ENCODE peak calls at places on chromosomes 4 and X, in six cellular contexts. Q is H9; L is NB4; C is endothelial cell; U is activated CD8-positive, alpha-beta T cell treated with anti-CD3 and anti-CD28 coated beads for 36 hours; I is BE2C. W is an unnamed sample.

GRCh38 chrX:149092179-149092578 is 412.9 kb downstream of the IDS start:
- DNase-seq in Q (no peak), L (no peak), C (no peak), U (no peak), I (no peak), W (no peak)

GRCh38 chr4:41185614-41186609 is 28.4 kb downstream of the APBB2 start:
- DNase-seq in Q (no peak), L (no peak), C (no peak), U (no peak), I (no peak), W (no peak)

GRCh38 chrX:71619193-71619592 is 882 bp upstream of the CXCR3 start:
- DNase-seq in Q (no peak), L (peak), C (no peak), U (peak), I (no peak), W (no peak)

GRCh38 chr4:7722716-7723115 is 216.9 kb downstream of the AFAP1 start:
- DNase-seq in Q (no peak), L (no peak), C (no peak), U (no peak), I (no peak), W (no peak)

GRCh38 chr4:55768291-55768690 is 51.3 kb upstream of the EXOC1L start:
- DNase-seq in Q (peak), L (no peak), C (no peak), U (no peak), I (peak), W (no peak)

GRCh38 chr4:53804719-53805118 is 213.4 kb upstream of the LNX1 start:
- DNase-seq in Q (peak), L (peak), C (no peak), U (peak), I (peak), W (no peak)

GRCh38 chr4:52883183-52883621 is 21.1 kb downstream of the RASL11B start:
- DNase-seq in Q (no peak), L (no peak), C (no peak), U (no peak), I (no peak), W (no peak)

GRCh38 chr4:139229534-139230039 is 50.4 kb downstream of the MGARP start:
- DNase-seq in Q (no peak), L (peak), C (no peak), U (no peak), I (no peak), W (no peak)

GRCh38 chr4:5381981-5382441 is 326.3 kb downstream of the EVC2 start:
- DNase-seq in Q (no peak), L (no peak), C (no peak), U (no peak), I (no peak), W (peak)

GRCh38 chrX:8639949-8640348 is 92.0 kb downstream of the ANOS1 start:
- DNase-seq in Q (no peak), L (no peak), C (no peak), U (no peak), I (no peak), W (no peak)

GRCh38 chrX:137926090-137926489 is 360.2 kb downstream of the ZIC3 start:
- DNase-seq in Q (no peak), L (peak), C (peak), U (no peak), I (peak), W (no peak)

GRCh38 chrX:39452404-39452803 is 645.4 kb downstream of the BCOR start:
- DNase-seq in Q (no peak), L (no peak), C (no peak), U (no peak), I (no peak), W (no peak)

GRCh38 chr4:75675004-75675531 is 1.9 kb upstream of the G3BP2 start:
- DNase-seq in Q (no peak), L (no peak), C (no peak), U (no peak), I (no peak), W (no peak)

GRCh38 chr4:11037637-11038036 is 353.1 kb upstream of the CLNK start:
- DNase-seq in Q (no peak), L (no peak), C (no peak), U (no peak), I (no peak), W (no peak)

GRCh38 chr4:37748546-37748945 is 62.4 kb upstream of the RELL1 start:
- DNase-seq in Q (no peak), L (peak), C (no peak), U (no peak), I (no peak), W (no peak)

GRCh38 chr4:39524420-39524957 is 2.8 kb downstream of the UGDH start:
- DNase-seq in Q (no peak), L (no peak), C (no peak), U (no peak), I (no peak), W (no peak)

GRCh38 chr4:186852964-186853391 is 129.3 kb upstream of the FAT1 start:
- DNase-seq in Q (no peak), L (no peak), C (no peak), U (no peak), I (no peak), W (no peak)

GRCh38 chr4:79865253-79865652 is 207.8 kb downstream of the ANTXR2 start:
- DNase-seq in Q (no peak), L (no peak), C (no peak), U (no peak), I (no peak), W (no peak)

GRCh38 chr4:84814100-84814750 is 152.3 kb downstream of the WDFY3 start:
- DNase-seq in Q (no peak), L (peak), C (no peak), U (no peak), I (peak), W (no peak)

GRCh38 chrX:15343075-15343476 is 7.8 kb upstream of the PIGA start:
- DNase-seq in Q (no peak), L (no peak), C (no peak), U (no peak), I (no peak), W (no peak)

GRCh38 chr4:7368296-7368695 is 66.4 kb downstream of the PSAPL1 start:
- DNase-seq in Q (no peak), L (no peak), C (no peak), U (no peak), I (no peak), W (no peak)

GRCh38 chr4:79366422-79366821 is 40.6 kb upstream of the NAA11 start:
- DNase-seq in Q (no peak), L (no peak), C (no peak), U (no peak), I (no peak), W (no peak)

GRCh38 chr4:152778656-152779512 is 646 bp downstream of the TIGD4 start:
- DNase-seq in Q (no peak), L (peak), C (peak), U (peak), I (peak), W (no peak)

GRCh38 chr4:37890501-37891220 is at the start of gene TBC1D1:
- DNase-seq in Q (peak), L (peak), C (peak), U (peak), I (no peak), W (peak)

GRCh38 chrX:78593701-78594100 is 65.4 kb downstream of the RTL3 start:
- DNase-seq in Q (no peak), L (no peak), C (no peak), U (no peak), I (no peak), W (no peak)

GRCh38 chrX:102044496-102044895 is 81.0 kb upstream of the TCEAL2 start:
- DNase-seq in Q (no peak), L (no peak), C (no peak), U (no peak), I (no peak), W (no peak)

GRCh38 chr4:89722517-89722916 is 114.4 kb downstream of the SNCA start:
- DNase-seq in Q (no peak), L (no peak), C (no peak), U (no peak), I (no peak), W (no peak)

GRCh38 chr4:23889814-23890269 is at the start of gene PPARGC1A:
- DNase-seq in Q (no peak), L (peak), C (no peak), U (no peak), I (peak), W (no peak)

GRCh38 chrX:46574941-46575381 is 1.4 kb downstream of the CHST7 start:
- DNase-seq in Q (peak), L (no peak), C (peak), U (peak), I (peak), W (no peak)

GRCh38 chrX:41110801-41111625 is 25.8 kb downstream of the USP9X start:
- DNase-seq in Q (no peak), L (peak), C (no peak), U (no peak), I (no peak), W (no peak)

GRCh38 chr4:182495111-182495510 is 251.9 kb downstream of the TENM3 start:
- DNase-seq in Q (no peak), L (no peak), C (no peak), U (no peak), I (no peak), W (no peak)

GRCh38 chrX:94454606-94455005 is 780.6 kb downstream of the FAM133A start:
- DNase-seq in Q (no peak), L (no peak), C (no peak), U (no peak), I (no peak), W (no peak)

GRCh38 chr4:7159923-7160322 is 32.4 kb upstream of the SORCS2 start:
- DNase-seq in Q (peak), L (no peak), C (no peak), U (no peak), I (no peak), W (no peak)

GRCh38 chr4:24158031-24158430 is 268.2 kb upstream of the PPARGC1A start:
- DNase-seq in Q (no peak), L (no peak), C (no peak), U (no peak), I (no peak), W (no peak)

GRCh38 chr4:1872918-1873269 is 1.7 kb downstream of the NSD2 start:
- DNase-seq in Q (no peak), L (peak), C (no peak), U (peak), I (no peak), W (no peak)

GRCh38 chrX:13373807-13374187 is 53.9 kb upstream of the ATXN3L start:
- DNase-seq in Q (no peak), L (no peak), C (no peak), U (no peak), I (no peak), W (no peak)

GRCh38 chr4:100162027-100162685 is 28.1 kb downstream of the DDIT4L start:
- DNase-seq in Q (no peak), L (no peak), C (no peak), U (no peak), I (no peak), W (no peak)

GRCh38 chr4:78560296-78560963 is 8.9 kb downstream of the ANXA3 start:
- DNase-seq in Q (no peak), L (no peak), C (no peak), U (no peak), I (no peak), W (no peak)

GRCh38 chrX:9873952-9874351 is 87.7 kb downstream of the SHROOM2 start:
- DNase-seq in Q (peak), L (peak), C (peak), U (peak), I (peak), W (no peak)
- TF ChIP-seq CTCF in Q (peak), L (peak), C (peak), U (peak), I (peak), W (peak)

DNA sequence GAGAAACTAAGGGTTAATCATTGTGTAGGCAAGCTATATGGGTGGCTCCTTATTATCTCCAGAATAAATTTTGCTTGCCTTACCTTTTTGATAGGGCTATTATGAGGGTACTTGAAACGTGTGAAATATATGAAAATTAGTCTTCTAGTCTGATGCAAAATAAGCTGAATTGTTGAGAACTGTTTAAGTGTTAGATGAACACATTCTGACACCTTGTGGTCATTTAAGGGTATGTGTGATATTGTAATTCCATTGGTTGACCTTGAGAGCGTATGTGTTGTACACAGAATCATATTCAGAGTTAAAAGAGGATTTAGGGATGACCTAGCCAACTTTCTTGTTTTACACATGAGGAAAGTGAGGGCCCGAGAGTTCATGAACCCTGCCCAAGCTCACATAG is 44.6 kb upstream of the LINC00632 start:
- DNase-seq in Q (no peak), L (peak), C (no peak), U (no peak), I (no peak), W (no peak)
- TF ChIP-seq CTCF in Q (peak), L (no peak), C (peak), U (peak), I (peak), W (peak)

GRCh38 chrX:153371256-153371655 is 29.9 kb downstream of the PNMA6E start:
- DNase-seq in Q (no peak), L (no peak), C (no peak), U (no peak), I (no peak), W (no peak)

GRCh38 chrX:153372949-153373348 is 28.2 kb downstream of the PNMA6E start:
- DNase-seq in Q (no peak), L (no peak), C (no peak), U (no peak), I (no peak), W (no peak)

GRCh38 chrX:153377727-153378126 is 23.4 kb downstream of the PNMA6E start:
- DNase-seq in Q (no peak), L (no peak), C (no peak), U (no peak), I (no peak), W (peak)

GRCh38 chrX:153375571-153375970 is 25.6 kb downstream of the PNMA6E start:
- DNase-seq in Q (no peak), L (no peak), C (no peak), U (no peak), I (no peak), W (peak)

DNA sequence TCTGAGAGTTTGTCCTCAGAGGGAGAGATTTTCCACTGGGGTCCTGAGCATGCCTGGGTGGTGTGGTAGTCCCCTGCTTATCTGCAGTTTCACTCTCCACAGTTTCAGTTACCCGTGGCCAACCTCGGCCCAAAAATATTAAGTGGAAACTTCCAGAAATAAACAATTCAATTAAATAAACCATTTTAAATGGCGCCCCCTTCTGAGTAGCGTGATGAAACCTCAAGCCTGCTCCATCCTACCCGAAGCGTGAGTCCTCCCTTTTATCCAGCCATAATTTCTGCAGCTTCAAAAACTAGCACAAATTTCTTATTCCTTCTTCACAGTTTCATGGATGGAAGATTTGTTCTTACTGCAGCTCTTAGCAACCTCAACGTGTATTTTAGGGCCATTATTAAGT is 26.7 kb downstream of the PNMA6E start:
- DNase-seq in Q (no peak), L (no peak), C (no peak), U (no peak), I (no peak), W (no peak)
- TF ChIP-seq CTCF in Q (peak), L (no peak), C (no peak), U (no peak), I (no peak), W (no peak)

GRCh38 chrX:47751670-47752069 is 85.0 kb upstream of the ZNF81 start:
- DNase-seq in Q (peak), L (peak), C (peak), U (peak), I (peak), W (no peak)
- TF ChIP-seq CTCF in Q (peak), L (peak), C (no peak), U (no peak), I (peak), W (no peak)

DNA sequence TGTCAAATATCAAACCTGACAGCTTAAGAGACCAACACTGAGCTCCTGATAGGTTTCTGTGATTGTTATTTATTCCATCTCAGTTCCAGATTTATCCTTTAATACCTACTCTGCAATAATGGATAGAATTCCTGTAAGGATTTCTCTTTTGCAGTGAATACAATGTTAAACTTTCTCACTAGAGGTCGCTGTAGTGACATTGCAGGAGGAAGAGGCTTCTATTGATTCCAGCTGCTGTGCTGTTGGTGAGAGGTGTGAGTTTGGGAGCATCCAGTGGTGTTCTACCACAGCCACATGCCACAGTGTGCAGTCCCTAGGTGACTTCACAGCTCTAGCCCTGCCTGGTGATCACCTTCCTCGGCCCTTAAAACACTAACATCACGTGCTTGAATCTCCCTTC is 34.6 kb upstream of the DCAF8L2 start:
- DNase-seq in Q (no peak), L (peak), C (no peak), U (no peak), I (peak), W (no peak)
- TF ChIP-seq CTCF in Q (peak), L (peak), C (peak), U (no peak), I (peak), W (peak)

DNA sequence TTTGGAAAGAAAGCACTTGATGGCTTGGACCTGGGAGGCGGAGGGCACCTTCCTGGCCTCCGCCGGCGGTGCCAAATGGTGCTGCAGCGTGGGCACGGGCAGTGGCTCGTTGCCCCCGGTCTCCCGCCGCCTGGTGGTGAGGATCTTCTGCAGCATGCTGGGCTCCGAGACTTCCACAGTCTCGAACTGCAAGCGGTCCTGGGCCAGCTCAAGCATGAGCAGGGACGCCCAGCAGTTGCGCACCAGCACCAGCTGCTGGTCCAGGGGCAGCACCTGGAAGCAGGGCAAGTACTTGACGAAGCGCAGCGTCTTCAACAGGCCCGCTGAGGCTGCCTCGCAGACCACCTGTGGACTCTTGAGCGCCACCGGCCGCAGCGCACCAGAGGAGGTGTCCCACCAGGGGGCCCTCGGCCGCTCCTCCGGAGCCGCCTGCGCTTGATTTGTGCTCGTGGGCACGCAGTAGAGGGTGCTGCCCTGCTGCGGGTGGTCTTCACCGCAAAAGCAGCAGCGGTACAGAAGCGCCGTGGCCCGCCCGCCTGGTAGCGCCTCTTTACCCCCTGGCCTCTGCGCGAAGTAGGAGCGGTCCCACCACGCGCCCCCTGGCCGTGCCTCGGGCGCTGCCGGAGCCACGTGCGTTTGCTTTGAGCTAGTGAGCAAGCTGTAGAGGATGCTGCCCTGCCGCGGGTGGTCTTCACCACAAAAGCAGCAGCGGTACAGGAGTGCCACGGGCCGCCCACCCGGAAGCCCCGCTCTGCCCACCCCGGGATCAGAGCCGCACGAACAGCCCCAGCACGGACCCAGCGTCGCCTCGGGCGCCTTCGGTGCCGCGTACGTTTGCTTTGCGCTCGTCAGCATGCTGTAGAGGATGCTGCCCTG is 689 bp downstream of the NR0B1 start:
- DNase-seq in Q (peak), L (no peak), C (peak), U (no peak), I (peak), W (no peak)
- TF ChIP-seq CTCF in Q (peak), L (no peak), C (peak), U (no peak), I (no peak), W (peak)